ENCODE peak calls at places on chromosomes 3 and 15, in five cellular contexts. One of them, this sample, is unnamed.

GRCh38 chr3:110598847-110599490 is 472.6 kb upstream of the NECTIN3 start:
- DNase-seq in astrocyte of the spinal cord: peak
- DNase-seq in adrenal gland: no peak
- DNase-seq in brain microvascular endothelial cell: no peak
- DNase-seq in AG04450: no peak
- DNase-seq in this sample: no peak

GRCh38 chr15:69668963-69669362 is 216.3 kb downstream of the RPLP1 start:
- DNase-seq in AG04450: no peak
- DNase-seq in astrocyte of the spinal cord: no peak
- DNase-seq in adrenal gland: no peak
- DNase-seq in brain microvascular endothelial cell: no peak
- DNase-seq in this sample: no peak

GRCh38 chr3:129756871-129757270 is 136.6 kb downstream of the TMCC1 start:
- DNase-seq in astrocyte of the spinal cord: peak
- DNase-seq in adrenal gland: no peak
- DNase-seq in AG04450: no peak
- DNase-seq in brain microvascular endothelial cell: peak
- DNase-seq in this sample: peak

GRCh38 chr15:42507514-42507913 is 12.1 kb downstream of the SNAP23 start:
- DNase-seq in astrocyte of the spinal cord: no peak
- DNase-seq in brain microvascular endothelial cell: no peak
- DNase-seq in adrenal gland: no peak
- DNase-seq in AG04450: no peak
- DNase-seq in this sample: no peak

GRCh38 chr3:128878556-128879124 is 780 bp upstream of the ACAD9 start:
- DNase-seq in astrocyte of the spinal cord: peak
- DNase-seq in adrenal gland: peak
- DNase-seq in brain microvascular endothelial cell: peak
- DNase-seq in AG04450: no peak
- DNase-seq in this sample: peak

GRCh38 chr3:27138005-27138404 is 231.2 kb downstream of the NEK10 start:
- DNase-seq in AG04450: no peak
- DNase-seq in adrenal gland: no peak
- DNase-seq in astrocyte of the spinal cord: no peak
- DNase-seq in brain microvascular endothelial cell: no peak
- DNase-seq in this sample: no peak

GRCh38 chr3:166613365-166613764 is 766.7 kb downstream of the ZBBX start:
- DNase-seq in brain microvascular endothelial cell: no peak
- DNase-seq in adrenal gland: no peak
- DNase-seq in AG04450: no peak
- DNase-seq in astrocyte of the spinal cord: no peak
- DNase-seq in this sample: no peak

GRCh38 chr15:45842151-45842550 is 207.3 kb downstream of the SQOR start:
- DNase-seq in astrocyte of the spinal cord: no peak
- DNase-seq in AG04450: no peak
- DNase-seq in adrenal gland: no peak
- DNase-seq in brain microvascular endothelial cell: no peak
- DNase-seq in this sample: no peak

GRCh38 chr3:188286087-188286513 is 132.1 kb downstream of the LPP start:
- DNase-seq in AG04450: peak
- DNase-seq in brain microvascular endothelial cell: peak
- DNase-seq in astrocyte of the spinal cord: peak
- DNase-seq in adrenal gland: peak
- DNase-seq in this sample: peak

GRCh38 chr3:177905895-177906511 is 630.2 kb upstream of the KCNMB2 start:
- DNase-seq in AG04450: peak
- DNase-seq in brain microvascular endothelial cell: peak
- DNase-seq in adrenal gland: peak
- DNase-seq in astrocyte of the spinal cord: peak
- DNase-seq in this sample: peak

GRCh38 chr3:42118762-42119361 is 27.7 kb downstream of the TRAK1 start:
- DNase-seq in brain microvascular endothelial cell: peak
- DNase-seq in AG04450: no peak
- DNase-seq in astrocyte of the spinal cord: peak
- DNase-seq in adrenal gland: no peak
- DNase-seq in this sample: peak

GRCh38 chr3:120648290-120648689 is 33.7 kb downstream of the HGD start:
- DNase-seq in AG04450: no peak
- DNase-seq in adrenal gland: peak
- DNase-seq in brain microvascular endothelial cell: no peak
- DNase-seq in astrocyte of the spinal cord: no peak
- DNase-seq in this sample: no peak

GRCh38 chr15:50162988-50163718 is 18.8 kb upstream of the SLC27A2 start:
- DNase-seq in adrenal gland: no peak
- DNase-seq in brain microvascular endothelial cell: peak
- DNase-seq in AG04450: no peak
- DNase-seq in astrocyte of the spinal cord: no peak
- DNase-seq in this sample: no peak

GRCh38 chr3:134312873-134313838 is 61.1 kb downstream of the AMOTL2 start:
- DNase-seq in brain microvascular endothelial cell: no peak
- DNase-seq in adrenal gland: peak
- DNase-seq in AG04450: no peak
- DNase-seq in astrocyte of the spinal cord: peak
- DNase-seq in this sample: peak

GRCh38 chr3:156693166-156693565 is 18.8 kb downstream of the TIPARP start:
- DNase-seq in adrenal gland: no peak
- DNase-seq in AG04450: no peak
- DNase-seq in brain microvascular endothelial cell: peak
- DNase-seq in astrocyte of the spinal cord: peak
- DNase-seq in this sample: no peak

GRCh38 chr3:120846073-120846472 is 61.9 kb upstream of the STXBP5L start:
- DNase-seq in AG04450: no peak
- DNase-seq in astrocyte of the spinal cord: no peak
- DNase-seq in brain microvascular endothelial cell: no peak
- DNase-seq in adrenal gland: no peak
- DNase-seq in this sample: no peak

GRCh38 chr15:100350434-100351226 is 8.9 kb upstream of the ADAMTS17 start:
- DNase-seq in astrocyte of the spinal cord: peak
- DNase-seq in brain microvascular endothelial cell: peak
- DNase-seq in AG04450: no peak
- DNase-seq in adrenal gland: no peak
- DNase-seq in this sample: peak

GRCh38 chr15:94951538-94951937 is 720.2 kb downstream of the MCTP2 start:
- DNase-seq in adrenal gland: no peak
- DNase-seq in AG04450: no peak
- DNase-seq in brain microvascular endothelial cell: no peak
- DNase-seq in astrocyte of the spinal cord: no peak
- DNase-seq in this sample: no peak

GRCh38 chr3:113468536-113468935 is 27.2 kb upstream of the CFAP44 start:
- DNase-seq in brain microvascular endothelial cell: no peak
- DNase-seq in adrenal gland: no peak
- DNase-seq in AG04450: no peak
- DNase-seq in astrocyte of the spinal cord: no peak
- DNase-seq in this sample: no peak

GRCh38 chr15:67835349-67836133 is 4.3 kb downstream of the RNU6-1 start:
- DNase-seq in AG04450: no peak
- DNase-seq in astrocyte of the spinal cord: no peak
- DNase-seq in adrenal gland: no peak
- DNase-seq in brain microvascular endothelial cell: no peak
- DNase-seq in this sample: peak
- H3K4me3 ChIP-seq in AG04450: peak
- H3K4me3 ChIP-seq in astrocyte of the spinal cord: peak
- H3K4me3 ChIP-seq in adrenal gland: peak
- H3K4me3 ChIP-seq in brain microvascular endothelial cell: peak
- H3K4me3 ChIP-seq in this sample: peak

GRCh38 chr3:51389423-51390183 is 1.5 kb upstream of the RBM15B start:
- DNase-seq in AG04450: no peak
- DNase-seq in adrenal gland: peak
- DNase-seq in astrocyte of the spinal cord: peak
- DNase-seq in brain microvascular endothelial cell: peak
- DNase-seq in this sample: peak
- H3K4me3 ChIP-seq in AG04450: no peak
- H3K4me3 ChIP-seq in adrenal gland: no peak
- H3K4me3 ChIP-seq in astrocyte of the spinal cord: no peak
- H3K4me3 ChIP-seq in brain microvascular endothelial cell: no peak
- H3K4me3 ChIP-seq in this sample: no peak

DNA sequence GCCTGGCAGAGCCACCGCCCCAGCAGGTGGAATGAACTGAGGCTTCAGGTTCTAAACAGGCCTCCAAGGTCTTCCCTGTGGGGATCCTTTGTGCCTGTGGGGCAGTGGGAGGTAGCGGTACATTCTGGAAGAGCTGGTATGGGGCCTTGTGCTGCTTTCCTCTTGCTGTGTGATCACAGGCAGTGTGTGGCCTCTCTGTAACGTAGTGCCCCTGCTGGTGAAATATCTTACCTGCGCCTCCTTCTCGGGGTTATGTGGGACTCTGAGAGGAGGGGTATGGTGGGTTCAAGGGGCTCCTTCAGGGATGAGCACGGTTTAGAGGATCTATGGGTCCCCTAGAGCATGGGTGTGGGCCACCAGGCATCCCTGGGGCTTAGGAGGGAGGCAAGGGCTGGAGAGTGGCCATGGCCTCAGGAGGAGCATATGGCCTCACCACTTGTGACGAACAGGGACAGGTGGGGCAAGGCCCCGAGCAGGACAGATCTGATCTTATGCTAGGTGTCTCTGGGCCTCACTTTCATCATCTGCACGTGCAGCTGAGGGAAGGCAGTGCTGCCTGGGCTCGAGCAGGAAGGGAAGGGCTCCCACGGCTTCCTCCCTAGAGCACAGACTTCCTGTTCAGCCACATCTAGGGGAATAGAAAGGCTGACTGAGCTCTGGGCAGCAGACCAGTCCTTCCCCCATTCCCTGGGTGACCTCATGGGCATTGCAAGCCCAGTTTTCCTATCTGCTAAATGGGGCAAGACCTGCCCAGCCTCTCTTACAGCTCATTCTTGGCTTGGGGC is 1.9 kb upstream of the ALS2CL start:
- DNase-seq in adrenal gland: peak
- DNase-seq in brain microvascular endothelial cell: no peak
- DNase-seq in astrocyte of the spinal cord: no peak
- DNase-seq in AG04450: no peak
- DNase-seq in this sample: no peak
- H3K4me3 ChIP-seq in adrenal gland: no peak
- H3K4me3 ChIP-seq in brain microvascular endothelial cell: no peak
- H3K4me3 ChIP-seq in astrocyte of the spinal cord: no peak
- H3K4me3 ChIP-seq in AG04450: no peak
- H3K4me3 ChIP-seq in this sample: no peak

DNA sequence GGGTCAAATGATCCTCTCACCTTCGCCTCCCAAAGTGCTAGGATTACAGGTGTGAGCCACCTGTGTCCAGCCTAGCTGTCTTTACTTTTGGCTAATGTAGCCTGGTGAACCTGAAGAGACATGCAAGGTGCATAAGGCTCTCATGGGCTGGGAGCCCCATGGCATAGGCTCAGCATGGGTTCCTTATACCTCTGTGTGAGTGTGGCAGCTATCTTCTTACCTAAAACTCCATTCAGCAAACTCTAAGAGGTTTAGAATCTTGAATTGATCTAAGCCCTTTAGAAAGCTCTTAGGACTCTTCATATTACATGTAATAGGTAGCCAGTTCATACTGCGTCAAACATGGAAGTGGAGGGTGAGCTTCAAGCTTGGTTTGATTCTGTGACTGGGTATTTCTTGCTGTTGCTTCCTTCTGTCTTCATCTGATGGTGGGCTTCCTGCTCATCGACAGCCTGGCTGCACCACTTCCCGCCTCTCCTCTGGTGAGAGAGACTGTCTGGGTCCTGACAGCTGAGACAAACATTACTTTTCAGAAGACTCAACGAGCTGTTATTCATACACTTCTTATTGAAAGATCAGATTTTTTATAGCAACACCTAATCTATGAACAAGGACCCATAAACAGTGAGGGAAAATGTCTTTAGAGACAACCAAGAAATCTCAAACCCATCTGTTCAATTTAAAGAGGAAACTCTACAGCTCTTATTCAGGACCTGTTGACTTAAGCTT is 19.3 kb upstream of the TKT start:
- DNase-seq in AG04450: no peak
- DNase-seq in adrenal gland: no peak
- DNase-seq in brain microvascular endothelial cell: no peak
- DNase-seq in astrocyte of the spinal cord: no peak
- DNase-seq in this sample: no peak
- H3K4me3 ChIP-seq in AG04450: no peak
- H3K4me3 ChIP-seq in adrenal gland: no peak
- H3K4me3 ChIP-seq in brain microvascular endothelial cell: no peak
- H3K4me3 ChIP-seq in astrocyte of the spinal cord: no peak
- H3K4me3 ChIP-seq in this sample: no peak

GRCh38 chr3:197734667-197735318 is 1.9 kb downstream of the RUBCN start:
- DNase-seq in AG04450: no peak
- DNase-seq in astrocyte of the spinal cord: no peak
- DNase-seq in adrenal gland: no peak
- DNase-seq in brain microvascular endothelial cell: no peak
- DNase-seq in this sample: peak

GRCh38 chr3:197737319-197737649 is 580 bp upstream of the RUBCN start:
- DNase-seq in AG04450: no peak
- DNase-seq in astrocyte of the spinal cord: no peak
- DNase-seq in brain microvascular endothelial cell: no peak
- DNase-seq in adrenal gland: no peak
- DNase-seq in this sample: peak

GRCh38 chr3:197736010-197736490 is 654 bp downstream of the RUBCN start:
- DNase-seq in brain microvascular endothelial cell: no peak
- DNase-seq in astrocyte of the spinal cord: no peak
- DNase-seq in AG04450: no peak
- DNase-seq in adrenal gland: no peak
- DNase-seq in this sample: peak

GRCh38 chr3:197736491-197737318 is at the start of gene RUBCN:
- DNase-seq in brain microvascular endothelial cell: peak
- DNase-seq in adrenal gland: peak
- DNase-seq in astrocyte of the spinal cord: peak
- DNase-seq in AG04450: peak
- DNase-seq in this sample: peak

DNA sequence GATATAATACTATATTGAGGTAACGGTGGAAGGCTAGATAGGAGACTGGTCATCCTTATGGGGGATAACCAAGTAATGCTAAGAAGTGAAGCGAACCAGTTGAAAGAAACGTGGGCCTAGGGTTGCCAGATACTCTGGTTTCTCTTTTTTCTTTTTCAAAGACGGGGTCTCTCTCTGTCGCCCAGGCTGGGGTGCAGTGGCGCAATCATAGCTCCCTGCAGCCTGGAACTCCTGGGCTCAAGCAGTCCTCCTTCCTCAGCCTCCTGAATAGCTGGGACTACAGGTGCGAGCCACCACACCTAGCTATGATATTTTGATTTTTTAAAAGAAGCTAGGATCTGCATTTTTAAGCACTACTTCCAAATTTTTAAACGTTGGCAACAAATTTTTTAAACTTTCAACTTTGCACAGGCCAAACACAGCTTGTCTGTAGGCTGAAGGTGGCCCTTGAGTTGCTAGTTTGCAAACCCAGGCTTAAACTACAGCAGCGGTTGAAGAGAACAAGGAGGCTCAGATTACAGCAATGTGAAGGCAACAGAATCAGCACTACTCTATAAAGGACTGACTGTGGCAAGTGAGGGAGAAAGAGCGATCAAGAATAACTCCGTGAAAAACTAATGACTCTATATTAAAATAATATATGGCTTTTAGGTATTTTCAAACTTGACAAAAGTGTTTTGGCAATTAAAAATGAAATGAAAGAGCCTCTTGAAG is 1.2 kb upstream of the RUBCN start:
- DNase-seq in AG04450: no peak
- DNase-seq in adrenal gland: no peak
- DNase-seq in brain microvascular endothelial cell: no peak
- DNase-seq in astrocyte of the spinal cord: no peak
- DNase-seq in this sample: peak
- H3K4me3 ChIP-seq in AG04450: peak
- H3K4me3 ChIP-seq in adrenal gland: peak
- H3K4me3 ChIP-seq in brain microvascular endothelial cell: peak
- H3K4me3 ChIP-seq in astrocyte of the spinal cord: peak
- H3K4me3 ChIP-seq in this sample: peak

GRCh38 chr15:43735402-43735801 is 10.8 kb upstream of the PDIA3 start:
- DNase-seq in adrenal gland: no peak
- DNase-seq in astrocyte of the spinal cord: no peak
- DNase-seq in AG04450: no peak
- DNase-seq in brain microvascular endothelial cell: no peak
- DNase-seq in this sample: no peak
- H3K4me3 ChIP-seq in adrenal gland: no peak
- H3K4me3 ChIP-seq in astrocyte of the spinal cord: no peak
- H3K4me3 ChIP-seq in AG04450: no peak
- H3K4me3 ChIP-seq in brain microvascular endothelial cell: no peak
- H3K4me3 ChIP-seq in this sample: no peak